ENCODE peak calls at places on chromosomes 11 and 22, in ten cellular contexts. One of them, this sample, is unnamed.
A peak's percentile ranks its signal among the peaks of the same experiment; 100 is the strongest.

GRCh38 chr11:102807921-102808320 is 10.0 kb upstream of the MMP1 start:
- DNase-seq in HL-60: no peak
- DNase-seq in heart right ventricle: no peak
- DNase-seq in M059J: no peak
- DNase-seq in upper lobe of right lung: peak; percentile 65
- DNase-seq in amniotic stem cell: no peak
- DNase-seq in gastrocnemius medialis: no peak
- DNase-seq in GM23248: peak; percentile 27
- DNase-seq in stimulated activated CD8-positive, alpha-beta memory T cell treated with anti-CD3 and anti-CD28 coated beads, Interleukin-15, amount 100 ng/mL, for 24 hours: no peak
- DNase-seq in nucleus accumbens: no peak
- DNase-seq in this sample: peak; percentile 92

GRCh38 chr11:86301742-86302091 is 323 bp upstream of the HIKESHI start:
- DNase-seq in HL-60: no peak
- DNase-seq in heart right ventricle: no peak
- DNase-seq in M059J: no peak
- DNase-seq in upper lobe of right lung: no peak
- DNase-seq in amniotic stem cell: no peak
- DNase-seq in gastrocnemius medialis: no peak
- DNase-seq in GM23248: no peak
- DNase-seq in stimulated activated CD8-positive, alpha-beta memory T cell treated with anti-CD3 and anti-CD28 coated beads, Interleukin-15, amount 100 ng/mL, for 24 hours: no peak
- DNase-seq in nucleus accumbens: no peak
- DNase-seq in this sample: no peak

GRCh38 chr11:8584096-8584495 is 9.9 kb downstream of the STK33 start:
- DNase-seq in HL-60: no peak
- DNase-seq in heart right ventricle: no peak
- DNase-seq in M059J: peak; percentile 42
- DNase-seq in upper lobe of right lung: no peak
- DNase-seq in amniotic stem cell: no peak
- DNase-seq in gastrocnemius medialis: no peak
- DNase-seq in GM23248: peak; percentile 44
- DNase-seq in stimulated activated CD8-positive, alpha-beta memory T cell treated with anti-CD3 and anti-CD28 coated beads, Interleukin-15, amount 100 ng/mL, for 24 hours: no peak
- DNase-seq in nucleus accumbens: no peak
- DNase-seq in this sample: no peak

GRCh38 chr11:67371549-67372231 is 1.7 kb downstream of the CLCF1 start:
- DNase-seq in HL-60: peak; percentile 46
- DNase-seq in heart right ventricle: no peak
- DNase-seq in M059J: peak; percentile 44
- DNase-seq in upper lobe of right lung: peak; percentile 77
- DNase-seq in amniotic stem cell: peak; percentile 41
- DNase-seq in gastrocnemius medialis: no peak
- DNase-seq in GM23248: peak; percentile 86
- DNase-seq in stimulated activated CD8-positive, alpha-beta memory T cell treated with anti-CD3 and anti-CD28 coated beads, Interleukin-15, amount 100 ng/mL, for 24 hours: no peak
- DNase-seq in nucleus accumbens: no peak
- DNase-seq in this sample: no peak

GRCh38 chr22:24066872-24067271 is 55.8 kb downstream of the CABIN1 start:
- DNase-seq in HL-60: no peak
- DNase-seq in heart right ventricle: no peak
- DNase-seq in M059J: no peak
- DNase-seq in upper lobe of right lung: peak; percentile 52
- DNase-seq in amniotic stem cell: no peak
- DNase-seq in gastrocnemius medialis: no peak
- DNase-seq in GM23248: no peak
- DNase-seq in stimulated activated CD8-positive, alpha-beta memory T cell treated with anti-CD3 and anti-CD28 coated beads, Interleukin-15, amount 100 ng/mL, for 24 hours: no peak
- DNase-seq in nucleus accumbens: no peak
- DNase-seq in this sample: no peak

GRCh38 chr22:31440681-31441080 is 41.3 kb downstream of the DRG1 start:
- DNase-seq in HL-60: no peak
- DNase-seq in heart right ventricle: no peak
- DNase-seq in M059J: no peak
- DNase-seq in upper lobe of right lung: no peak
- DNase-seq in amniotic stem cell: no peak
- DNase-seq in gastrocnemius medialis: no peak
- DNase-seq in GM23248: no peak
- DNase-seq in stimulated activated CD8-positive, alpha-beta memory T cell treated with anti-CD3 and anti-CD28 coated beads, Interleukin-15, amount 100 ng/mL, for 24 hours: no peak
- DNase-seq in nucleus accumbens: no peak
- DNase-seq in this sample: no peak

GRCh38 chr11:103480421-103480820 is 371.2 kb downstream of the DYNC2H1 start:
- DNase-seq in HL-60: no peak
- DNase-seq in heart right ventricle: no peak
- DNase-seq in M059J: no peak
- DNase-seq in upper lobe of right lung: no peak
- DNase-seq in amniotic stem cell: no peak
- DNase-seq in gastrocnemius medialis: no peak
- DNase-seq in GM23248: no peak
- DNase-seq in stimulated activated CD8-positive, alpha-beta memory T cell treated with anti-CD3 and anti-CD28 coated beads, Interleukin-15, amount 100 ng/mL, for 24 hours: no peak
- DNase-seq in nucleus accumbens: no peak
- DNase-seq in this sample: peak; percentile 39

GRCh38 chr11:57619331-57619730 is 21.8 kb downstream of the SERPING1 start:
- DNase-seq in HL-60: no peak
- DNase-seq in heart right ventricle: no peak
- DNase-seq in M059J: no peak
- DNase-seq in upper lobe of right lung: no peak
- DNase-seq in amniotic stem cell: no peak
- DNase-seq in gastrocnemius medialis: no peak
- DNase-seq in GM23248: no peak
- DNase-seq in stimulated activated CD8-positive, alpha-beta memory T cell treated with anti-CD3 and anti-CD28 coated beads, Interleukin-15, amount 100 ng/mL, for 24 hours: no peak
- DNase-seq in nucleus accumbens: no peak
- DNase-seq in this sample: no peak

GRCh38 chr11:65067446-65067845 is 9.1 kb upstream of the NAALADL1 start:
- DNase-seq in HL-60: no peak
- DNase-seq in heart right ventricle: no peak
- DNase-seq in M059J: no peak
- DNase-seq in upper lobe of right lung: no peak
- DNase-seq in amniotic stem cell: no peak
- DNase-seq in gastrocnemius medialis: no peak
- DNase-seq in GM23248: no peak
- DNase-seq in stimulated activated CD8-positive, alpha-beta memory T cell treated with anti-CD3 and anti-CD28 coated beads, Interleukin-15, amount 100 ng/mL, for 24 hours: no peak
- DNase-seq in nucleus accumbens: no peak
- DNase-seq in this sample: no peak

GRCh38 chr11:109309153-109309552 is 112.8 kb upstream of the C11orf87 start:
- DNase-seq in HL-60: no peak
- DNase-seq in heart right ventricle: no peak
- DNase-seq in M059J: peak; percentile 71
- DNase-seq in upper lobe of right lung: no peak
- DNase-seq in amniotic stem cell: no peak
- DNase-seq in gastrocnemius medialis: no peak
- DNase-seq in GM23248: peak; percentile 20
- DNase-seq in stimulated activated CD8-positive, alpha-beta memory T cell treated with anti-CD3 and anti-CD28 coated beads, Interleukin-15, amount 100 ng/mL, for 24 hours: no peak
- DNase-seq in nucleus accumbens: no peak
- DNase-seq in this sample: no peak

GRCh38 chr22:39363751-39364484 is 14.1 kb downstream of the SYNGR1 start:
- DNase-seq in HL-60: no peak
- DNase-seq in heart right ventricle: no peak
- DNase-seq in M059J: no peak
- DNase-seq in upper lobe of right lung: no peak
- DNase-seq in amniotic stem cell: no peak
- DNase-seq in gastrocnemius medialis: no peak
- DNase-seq in GM23248: peak; percentile 31
- DNase-seq in stimulated activated CD8-positive, alpha-beta memory T cell treated with anti-CD3 and anti-CD28 coated beads, Interleukin-15, amount 100 ng/mL, for 24 hours: no peak
- DNase-seq in nucleus accumbens: no peak
- DNase-seq in this sample: no peak

GRCh38 chr11:126702987-126703386 is 297.6 kb downstream of the KIRREL3 start:
- DNase-seq in HL-60: no peak
- DNase-seq in heart right ventricle: peak; percentile 10
- DNase-seq in M059J: peak; percentile 31
- DNase-seq in upper lobe of right lung: no peak
- DNase-seq in amniotic stem cell: no peak
- DNase-seq in gastrocnemius medialis: peak; percentile 50
- DNase-seq in GM23248: no peak
- DNase-seq in stimulated activated CD8-positive, alpha-beta memory T cell treated with anti-CD3 and anti-CD28 coated beads, Interleukin-15, amount 100 ng/mL, for 24 hours: no peak
- DNase-seq in nucleus accumbens: peak; percentile 35
- DNase-seq in this sample: no peak

GRCh38 chr22:26751217-26751616 is 93.8 kb downstream of the MIAT start:
- DNase-seq in HL-60: peak; percentile 8
- DNase-seq in heart right ventricle: peak; percentile 48
- DNase-seq in M059J: peak; percentile 74
- DNase-seq in upper lobe of right lung: no peak
- DNase-seq in amniotic stem cell: no peak
- DNase-seq in gastrocnemius medialis: no peak
- DNase-seq in GM23248: no peak
- DNase-seq in stimulated activated CD8-positive, alpha-beta memory T cell treated with anti-CD3 and anti-CD28 coated beads, Interleukin-15, amount 100 ng/mL, for 24 hours: no peak
- DNase-seq in nucleus accumbens: peak; percentile 41
- DNase-seq in this sample: no peak

GRCh38 chr22:24030186-24030702 is 19.1 kb downstream of the CABIN1 start:
- DNase-seq in HL-60: no peak
- DNase-seq in heart right ventricle: no peak
- DNase-seq in M059J: no peak
- DNase-seq in upper lobe of right lung: no peak
- DNase-seq in amniotic stem cell: no peak
- DNase-seq in gastrocnemius medialis: no peak
- DNase-seq in GM23248: no peak
- DNase-seq in stimulated activated CD8-positive, alpha-beta memory T cell treated with anti-CD3 and anti-CD28 coated beads, Interleukin-15, amount 100 ng/mL, for 24 hours: no peak
- DNase-seq in nucleus accumbens: no peak
- DNase-seq in this sample: no peak

GRCh38 chr11:65352783-65353182 is 1.8 kb upstream of the TIGD3 start:
- DNase-seq in HL-60: peak; percentile 25
- DNase-seq in heart right ventricle: no peak
- DNase-seq in M059J: peak; percentile 29
- DNase-seq in upper lobe of right lung: no peak
- DNase-seq in amniotic stem cell: no peak
- DNase-seq in gastrocnemius medialis: no peak
- DNase-seq in GM23248: peak; percentile 54
- DNase-seq in stimulated activated CD8-positive, alpha-beta memory T cell treated with anti-CD3 and anti-CD28 coated beads, Interleukin-15, amount 100 ng/mL, for 24 hours: no peak
- DNase-seq in nucleus accumbens: no peak
- DNase-seq in this sample: no peak

GRCh38 chr22:31962392-31963113 is 18.2 kb downstream of the YWHAH start:
- DNase-seq in HL-60: no peak
- DNase-seq in heart right ventricle: no peak
- DNase-seq in M059J: no peak
- DNase-seq in upper lobe of right lung: no peak
- DNase-seq in amniotic stem cell: no peak
- DNase-seq in gastrocnemius medialis: no peak
- DNase-seq in GM23248: no peak
- DNase-seq in stimulated activated CD8-positive, alpha-beta memory T cell treated with anti-CD3 and anti-CD28 coated beads, Interleukin-15, amount 100 ng/mL, for 24 hours: no peak
- DNase-seq in nucleus accumbens: no peak
- DNase-seq in this sample: no peak

GRCh38 chr11:130051077-130051476 is 18.6 kb upstream of the APLP2 start:
- DNase-seq in HL-60: peak; percentile 75
- DNase-seq in heart right ventricle: no peak
- DNase-seq in M059J: no peak
- DNase-seq in upper lobe of right lung: no peak
- DNase-seq in amniotic stem cell: no peak
- DNase-seq in gastrocnemius medialis: no peak
- DNase-seq in GM23248: peak; percentile 74
- DNase-seq in stimulated activated CD8-positive, alpha-beta memory T cell treated with anti-CD3 and anti-CD28 coated beads, Interleukin-15, amount 100 ng/mL, for 24 hours: no peak
- DNase-seq in nucleus accumbens: no peak
- DNase-seq in this sample: no peak

GRCh38 chr22:21677606-21678443 is 12.0 kb downstream of the PPIL2 start:
- DNase-seq in HL-60: no peak
- DNase-seq in heart right ventricle: no peak
- DNase-seq in M059J: no peak
- DNase-seq in upper lobe of right lung: no peak
- DNase-seq in amniotic stem cell: no peak
- DNase-seq in gastrocnemius medialis: no peak
- DNase-seq in GM23248: no peak
- DNase-seq in stimulated activated CD8-positive, alpha-beta memory T cell treated with anti-CD3 and anti-CD28 coated beads, Interleukin-15, amount 100 ng/mL, for 24 hours: no peak
- DNase-seq in nucleus accumbens: no peak
- DNase-seq in this sample: no peak

GRCh38 chr11:96199563-96200025 is 143.4 kb downstream of the MAML2 start:
- DNase-seq in HL-60: no peak
- DNase-seq in heart right ventricle: no peak
- DNase-seq in M059J: no peak
- DNase-seq in upper lobe of right lung: no peak
- DNase-seq in amniotic stem cell: no peak
- DNase-seq in gastrocnemius medialis: no peak
- DNase-seq in GM23248: peak; percentile 64
- DNase-seq in stimulated activated CD8-positive, alpha-beta memory T cell treated with anti-CD3 and anti-CD28 coated beads, Interleukin-15, amount 100 ng/mL, for 24 hours: no peak
- DNase-seq in nucleus accumbens: no peak
- DNase-seq in this sample: no peak

GRCh38 chr11:115691030-115691429 is 186.8 kb upstream of the CADM1 start:
- DNase-seq in HL-60: no peak
- DNase-seq in heart right ventricle: no peak
- DNase-seq in M059J: no peak
- DNase-seq in upper lobe of right lung: no peak
- DNase-seq in amniotic stem cell: no peak
- DNase-seq in gastrocnemius medialis: no peak
- DNase-seq in GM23248: no peak
- DNase-seq in stimulated activated CD8-positive, alpha-beta memory T cell treated with anti-CD3 and anti-CD28 coated beads, Interleukin-15, amount 100 ng/mL, for 24 hours: no peak
- DNase-seq in nucleus accumbens: no peak
- DNase-seq in this sample: no peak

GRCh38 chr11:111026241-111026640 is 219.3 kb upstream of the POU2AF2 start:
- DNase-seq in HL-60: no peak
- DNase-seq in heart right ventricle: no peak
- DNase-seq in M059J: no peak
- DNase-seq in upper lobe of right lung: no peak
- DNase-seq in amniotic stem cell: no peak
- DNase-seq in gastrocnemius medialis: no peak
- DNase-seq in GM23248: no peak
- DNase-seq in stimulated activated CD8-positive, alpha-beta memory T cell treated with anti-CD3 and anti-CD28 coated beads, Interleukin-15, amount 100 ng/mL, for 24 hours: no peak
- DNase-seq in nucleus accumbens: no peak
- DNase-seq in this sample: no peak

GRCh38 chr11:81995907-81996306 is 737.8 kb downstream of the FAM181B start:
- DNase-seq in HL-60: no peak
- DNase-seq in heart right ventricle: no peak
- DNase-seq in M059J: no peak
- DNase-seq in upper lobe of right lung: no peak
- DNase-seq in amniotic stem cell: no peak
- DNase-seq in gastrocnemius medialis: no peak
- DNase-seq in GM23248: no peak
- DNase-seq in stimulated activated CD8-positive, alpha-beta memory T cell treated with anti-CD3 and anti-CD28 coated beads, Interleukin-15, amount 100 ng/mL, for 24 hours: no peak
- DNase-seq in nucleus accumbens: no peak
- DNase-seq in this sample: no peak

GRCh38 chr11:11782532-11783110 is 59.2 kb upstream of the USP47 start:
- DNase-seq in HL-60: no peak
- DNase-seq in heart right ventricle: no peak
- DNase-seq in M059J: no peak
- DNase-seq in upper lobe of right lung: no peak
- DNase-seq in amniotic stem cell: no peak
- DNase-seq in gastrocnemius medialis: peak; percentile 83
- DNase-seq in GM23248: no peak
- DNase-seq in stimulated activated CD8-positive, alpha-beta memory T cell treated with anti-CD3 and anti-CD28 coated beads, Interleukin-15, amount 100 ng/mL, for 24 hours: no peak
- DNase-seq in nucleus accumbens: no peak
- DNase-seq in this sample: peak; percentile 67

This sample was measured in NCI-H526.